ENCODE peak calls at places on chromosomes 13 and 19, in four cellular contexts. D is OCI-M1, K is Right ventricle myocardium superior, Q is fibroblast of mammary gland. B is an unnamed sample.

GRCh38 chr13:110876592-110876991 is 38.3 kb downstream of the ANKRD10 start:
- DNase-seq in D (peak), K (no peak), Q (no peak), B (no peak)

GRCh38 chr19:45467115-45467455 is 711 bp upstream of the FOSB start:
- DNase-seq in D (peak), K (no peak), Q (no peak), B (no peak)

GRCh38 chr13:76886292-76887061 is at the start of gene KCTD12:
- DNase-seq in D (peak), K (peak), Q (peak), B (peak)

GRCh38 chr13:77374339-77374738 is 47.4 kb upstream of the MYCBP2 start:
- DNase-seq in D (no peak), K (no peak), Q (no peak), B (no peak)

GRCh38 chr19:1315470-1316166 is 29.9 kb downstream of the EFNA2 start:
- DNase-seq in D (peak), K (peak), Q (peak), B (peak)

GRCh38 chr13:36858285-36858684 is 39.3 kb downstream of the RFXAP start:
- DNase-seq in D (peak), K (no peak), Q (peak), B (peak)

GRCh38 chr13:112579310-112579843 is 8.6 kb downstream of the TUBGCP3 start:
- DNase-seq in D (no peak), K (no peak), Q (no peak), B (no peak)

GRCh38 chr13:50911937-50912624 is 2.5 kb downstream of the RNASEH2B start:
- DNase-seq in D (peak), K (peak), Q (peak), B (peak)

GRCh38 chr13:32381539-32381938 is 46.4 kb downstream of the N4BP2L1 start:
- DNase-seq in D (peak), K (no peak), Q (peak), B (peak)

B was measured in fibroblast of gingiva.